ENCODE peak calls at places on chromosomes 5 and 9, in ten cellular contexts. A is K562; H is hepatocyte; F is EH; I is activated CD8-positive, alpha-beta T cell treated with anti-CD3 and anti-CD28 coated beads for 36 hours; W is midbrain; Y is A549; N is aorta; Q is dermis blood vessel endothelial cell; S is AG20443. U is an unnamed sample.

GRCh38 chr9:117796681-117797080 is 92.5 kb downstream of the TLR4 start:
- DNase-seq in A (no peak), H (no peak), F (peak; percentile 86), I (no peak), W (no peak), Y (no peak), N (no peak), Q (no peak), S (peak; percentile 70), U (no peak)

GRCh38 chr5:168291961-168292782 is 727 bp downstream of the WWC1 start:
- DNase-seq in A (no peak), H (peak; percentile 74), F (no peak), I (no peak), W (no peak), Y (no peak), N (no peak), Q (no peak), S (no peak), U (no peak)

GRCh38 chr5:28766565-28767158 is 1728.3 kb upstream of the CDH9 start:
- DNase-seq in A (peak; percentile 6), H (peak; percentile 59), F (peak; percentile 19), I (peak; percentile 2), W (peak; percentile 44), Y (peak; percentile 67), N (no peak), Q (peak; percentile 7), S (no peak), U (no peak)

GRCh38 chr5:149130932-149131273 is 10.4 kb upstream of the ABLIM3 start:
- DNase-seq in A (no peak), H (peak; percentile 42), F (no peak), I (no peak), W (no peak), Y (no peak), N (no peak), Q (no peak), S (no peak), U (no peak)

GRCh38 chr5:37631939-37632338 is 207.9 kb downstream of the GDNF start:
- DNase-seq in A (no peak), H (no peak), F (no peak), I (no peak), W (no peak), Y (no peak), N (no peak), Q (no peak), S (no peak), U (no peak)

GRCh38 chr9:127215266-127216209 is 49.0 kb upstream of the GARNL3 start:
- DNase-seq in A (no peak), H (no peak), F (no peak), I (no peak), W (no peak), Y (no peak), N (peak; percentile 55), Q (no peak), S (no peak), U (no peak)

GRCh38 chr5:1962619-1963355 is 80.1 kb upstream of the IRX4 start:
- DNase-seq in A (no peak), H (no peak), F (no peak), I (no peak), W (no peak), Y (no peak), N (no peak), Q (no peak), S (no peak), U (no peak)

GRCh38 chr5:91381134-91381773 is 1.9 kb downstream of the ARRDC3 start:
- DNase-seq in A (no peak), H (no peak), F (no peak), I (no peak), W (no peak), Y (no peak), N (no peak), Q (no peak), S (no peak), U (no peak)

GRCh38 chr5:135709998-135710670 is 124.3 kb upstream of the SLC25A48 start:
- DNase-seq in A (no peak), H (peak; percentile 29), F (no peak), I (no peak), W (no peak), Y (no peak), N (no peak), Q (no peak), S (no peak), U (no peak)

GRCh38 chr5:76372320-76373054 is 30.6 kb upstream of the IQGAP2 start:
- DNase-seq in A (peak; percentile 86), H (peak; percentile 86), F (peak; percentile 95), I (no peak), W (no peak), Y (peak; percentile 84), N (no peak), Q (peak; percentile 38), S (peak; percentile 82), U (no peak)

GRCh38 chr9:34145165-34145564 is 18.7 kb upstream of the DCAF12 start:
- DNase-seq in A (no peak), H (no peak), F (peak; percentile 51), I (no peak), W (no peak), Y (peak; percentile 29), N (no peak), Q (no peak), S (no peak), U (no peak)

GRCh38 chr9:89412951-89413350 is 85.0 kb downstream of the SEMA4D start:
- DNase-seq in A (no peak), H (no peak), F (no peak), I (no peak), W (no peak), Y (no peak), N (no peak), Q (no peak), S (no peak), U (no peak)

U was measured in lower lobe of right lung.